ENCODE peak calls at places on chromosomes 12 and 14, in five cellular contexts. R, L, H, V and N are unnamed samples.

GRCh38 chr14:95875831-95876768 is 532 bp upstream of the TUNAR start:
- DNase-seq in H (no peak), R (no peak), L (no peak), V (no peak), N (no peak)

GRCh38 chr12:100566887-100567637 is 6.4 kb upstream of the GAS2L3 start:
- DNase-seq in H (no peak), V (no peak), R (no peak), L (peak; percentile 66), N (no peak)

GRCh38 chr14:75952489-75952888 is 29.3 kb downstream of the TGFB3 start:
- DNase-seq in V (no peak), L (no peak), R (no peak), H (no peak), N (no peak)

GRCh38 chr12:88393017-88393767 is 187.1 kb downstream of the KITLG start:
- DNase-seq in L (peak; percentile 53), V (no peak), R (no peak), H (peak; percentile 27), N (no peak)

GRCh38 chr14:29175706-29176105 is 409.1 kb downstream of the FOXG1 start:
- DNase-seq in L (no peak), V (no peak), H (no peak), R (no peak), N (no peak)

GRCh38 chr12:70948976-70949336 is 28.4 kb upstream of the PTPRR start:
- DNase-seq in H (no peak), L (no peak), R (no peak), V (no peak), N (no peak)

GRCh38 chr12:110073049-110073831 is 24.9 kb upstream of the C12orf76 start:
- DNase-seq in L (peak; percentile 12), R (peak; percentile 25), V (peak; percentile 59), H (no peak), N (no peak)

GRCh38 chr12:94150483-94151225 is 2.3 kb downstream of the PLXNC1 start:
- DNase-seq in H (no peak), V (no peak), R (no peak), L (peak; percentile 61), N (no peak)

GRCh38 chr12:100267603-100268281 is 765 bp downstream of the SCYL2 start:
- DNase-seq in L (no peak), V (no peak), R (no peak), H (no peak), N (no peak)

GRCh38 chr12:94718114-94718513 is 67.8 kb upstream of the TMCC3 start:
- DNase-seq in L (peak; percentile 35), H (no peak), R (no peak), V (no peak), N (peak; percentile 31)

GRCh38 chr14:21921453-21921852 is 247.8 kb upstream of the OR4E1 start:
- DNase-seq in L (no peak), V (no peak), H (no peak), R (no peak), N (no peak)

GRCh38 chr14:105332352-105332874 is 17.9 kb downstream of the PACS2 start:
- DNase-seq in H (no peak), L (no peak), R (no peak), V (no peak), N (no peak)

GRCh38 chr14:90398315-90398811 is 1.5 kb downstream of the CALM1 start:
- DNase-seq in H (no peak), V (peak; percentile 66), R (peak; percentile 47), L (peak; percentile 62), N (no peak)

GRCh38 chr12:52144512-52145227 is 47.1 kb downstream of the KRT80 start:
- DNase-seq in V (no peak), R (no peak), L (no peak), H (no peak), N (no peak)

GRCh38 chr14:26252176-26252575 is 345.7 kb downstream of the NOVA1 start:
- DNase-seq in H (no peak), R (no peak), L (no peak), V (no peak), N (no peak)

GRCh38 chr14:60163741-60164140 is 1.5 kb downstream of the DHRS7 start:
- DNase-seq in R (no peak), L (no peak), V (no peak), H (no peak), N (no peak)

DNA sequence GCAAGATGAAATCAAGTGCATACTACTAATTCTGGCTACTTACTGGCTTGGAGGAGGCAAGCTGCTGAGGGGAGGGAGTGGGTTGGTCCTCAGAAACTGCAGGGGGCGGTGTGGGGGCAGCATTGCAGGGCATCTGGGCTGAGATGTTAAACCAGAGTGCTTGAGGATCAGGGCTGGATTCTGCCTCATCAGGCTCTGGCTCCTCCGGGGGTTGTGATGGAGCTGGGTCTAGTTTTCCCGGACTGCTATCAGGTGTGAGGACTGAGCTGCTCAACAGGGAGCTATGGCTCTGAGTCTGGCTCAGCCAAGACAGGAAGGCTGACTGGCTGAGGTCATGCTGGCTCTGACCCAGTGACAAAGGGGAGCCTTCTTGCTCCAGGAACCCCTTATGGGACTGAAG is 28.6 kb downstream of the BAZ2A start:
- DNase-seq in V (no peak), L (peak; percentile 39), R (no peak), H (no peak), N (no peak)
- TF ChIP-seq CTCF in V (no peak), L (peak; percentile 20), R (no peak), H (peak; percentile 36), N (no peak)

GRCh38 chr14:94494085-94494484 is 15.2 kb downstream of the SERPINA12 start:
- DNase-seq in H (no peak), V (no peak), L (peak; percentile 40), R (no peak), N (no peak)
- H3K4me3 ChIP-seq in H (no peak overlapping the region), V (no peak overlapping the region), L (no peak overlapping the region), R (no peak overlapping the region), N (no peak overlapping the region)

GRCh38 chr14:35140718-35141581 is 18.6 kb downstream of the PRORP start:
- DNase-seq in H (no peak), R (no peak), V (no peak), L (peak; percentile 34), N (no peak)
- TF ChIP-seq CTCF in H (peak; percentile 39), R (peak; percentile 51), V (peak; percentile 54), L (peak; percentile 23), N (no peak)

DNA sequence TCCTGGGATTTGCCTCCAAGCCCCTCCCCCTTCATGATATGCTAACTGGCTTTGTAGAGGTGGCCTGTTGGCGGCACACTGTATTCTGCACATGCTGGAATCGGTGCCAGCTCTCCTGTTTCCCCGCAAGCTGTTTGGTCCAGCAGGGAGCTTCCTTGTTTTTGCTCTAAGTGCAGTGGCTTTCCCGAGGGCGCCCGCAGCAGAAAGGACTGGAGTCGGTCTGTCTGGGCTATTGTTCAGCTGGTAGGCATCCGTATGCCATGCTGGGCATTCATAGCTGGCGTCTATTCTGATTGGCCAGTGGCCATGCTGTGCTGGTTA is 88.9 kb upstream of the MED13L start:
- DNase-seq in R (no peak), V (peak; percentile 63), H (no peak), L (no peak), N (peak; percentile 54)
- H3K4me3 ChIP-seq in R (no peak overlapping the region), V (no peak overlapping the region), H (no peak overlapping the region), L (no peak overlapping the region), N (no peak overlapping the region)

DNA sequence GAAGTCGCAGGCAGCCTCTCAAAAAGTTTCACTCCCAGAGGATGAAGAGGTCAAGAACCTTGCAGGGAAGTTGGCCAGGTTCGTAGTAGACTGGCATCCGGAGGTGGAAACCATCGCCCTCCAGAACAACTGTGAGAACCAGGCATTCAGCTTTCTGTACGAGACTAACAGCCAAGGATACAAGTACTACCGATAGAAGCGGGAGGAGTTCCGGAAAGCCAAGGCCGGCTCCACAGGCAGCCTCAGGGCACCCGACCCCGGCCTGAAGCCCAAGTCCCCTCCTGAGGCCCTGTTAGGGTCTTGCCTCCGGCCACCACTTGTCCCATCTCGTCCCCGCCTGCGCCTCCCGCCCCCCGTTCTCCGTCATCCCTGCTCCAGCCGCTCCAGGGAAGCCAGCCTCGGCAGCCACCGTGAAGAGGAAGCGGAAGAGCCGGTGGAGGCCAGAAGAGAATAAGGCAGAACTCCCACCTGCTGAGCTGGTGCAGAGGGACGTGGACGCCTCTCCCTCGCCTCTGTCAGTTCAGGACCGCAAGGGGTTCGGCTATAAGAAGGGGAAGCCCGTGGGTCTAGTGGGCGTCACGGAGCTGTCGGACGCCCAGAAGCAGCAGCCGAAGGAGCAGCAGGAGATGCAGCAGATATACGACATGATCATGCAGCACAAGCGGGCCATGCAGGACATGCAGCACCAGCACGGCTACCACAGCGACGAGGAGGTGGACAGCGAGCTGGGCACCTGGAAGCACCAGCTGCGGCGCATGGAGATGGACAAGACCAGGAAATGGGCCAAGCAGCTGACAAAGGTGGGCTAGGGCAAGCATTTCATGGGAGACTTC is 366.8 kb upstream of the ATXN7L3B start:
- DNase-seq in L (no peak), R (no peak), H (no peak), V (no peak), N (no peak)
- TF ChIP-seq CTCF in L (no peak), R (no peak), H (no peak), V (no peak), N (no peak)

DNA sequence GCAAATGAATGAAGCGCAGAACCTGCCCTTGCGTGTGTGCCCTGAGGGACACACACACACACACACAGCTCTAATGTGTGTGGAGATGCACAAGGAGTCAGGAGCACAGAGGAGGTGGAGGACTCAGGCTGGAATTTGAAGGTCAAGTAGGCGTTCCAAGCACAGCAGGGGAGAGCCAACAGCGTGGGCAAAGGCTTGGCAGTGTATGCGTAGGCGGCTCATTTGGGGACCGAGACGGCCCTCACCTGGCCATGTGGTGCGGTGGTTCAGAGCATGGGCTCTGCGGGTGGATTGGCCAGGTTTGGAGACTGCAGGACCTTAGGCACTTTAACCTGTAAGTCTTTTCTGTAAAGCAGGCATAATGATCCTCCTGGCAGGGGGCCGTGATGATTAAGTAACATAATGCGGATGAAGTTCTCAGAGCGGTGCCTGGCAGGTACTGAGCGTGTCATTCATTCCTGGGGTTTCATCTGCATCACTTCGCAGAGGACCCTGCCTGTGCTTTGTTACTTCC is 69.5 kb upstream of the SLC24A4 start:
- DNase-seq in L (no peak), V (no peak), R (no peak), H (no peak), N (no peak)
- H3K4me3 ChIP-seq in L (no peak overlapping the region), V (no peak overlapping the region), R (no peak overlapping the region), H (no peak overlapping the region), N (no peak overlapping the region)

GRCh38 chr14:72978856-72979255 is 48.0 kb downstream of the ZFYVE1 start:
- DNase-seq in V (no peak), R (no peak), L (no peak), H (no peak), N (no peak)

GRCh38 chr14:72980863-72981262 is 46.0 kb downstream of the ZFYVE1 start:
- DNase-seq in R (no peak), L (no peak), H (no peak), V (no peak), N (no peak)

GRCh38 chr14:72970824-72971434 is 44.7 kb downstream of the DCAF4 start:
- DNase-seq in R (no peak), H (no peak), V (no peak), L (no peak), N (no peak)

GRCh38 chr14:72974661-72975060 is 48.4 kb downstream of the DCAF4 start:
- DNase-seq in L (no peak), V (no peak), H (no peak), R (no peak), N (no peak)

DNA sequence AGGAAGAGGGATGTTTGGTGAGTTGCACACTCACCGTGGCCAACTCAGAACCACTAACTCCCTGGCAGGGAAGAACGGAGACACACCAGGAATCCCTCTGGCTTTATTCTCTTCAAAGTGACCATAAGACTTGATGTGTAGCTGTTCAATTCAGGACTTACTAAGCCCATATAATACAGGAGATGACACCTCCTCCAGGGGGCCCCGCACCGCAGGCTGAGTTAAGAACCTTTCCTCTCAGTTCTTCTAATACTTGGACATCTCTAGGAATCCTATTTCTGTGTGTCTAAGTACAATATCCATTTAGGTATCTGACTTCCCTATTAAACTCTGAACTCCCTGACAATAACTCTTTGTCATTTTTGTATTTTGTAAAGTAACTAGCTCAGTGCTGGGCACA is 49.5 kb downstream of the DCAF4 start:
- DNase-seq in R (no peak), L (peak; percentile 17), H (no peak), V (no peak), N (no peak)
- TF ChIP-seq CTCF in R (no peak), L (no peak), H (peak; percentile 51), V (no peak), N (no peak)